ENCODE peak calls at places on chromosomes 2 and 18, in six cellular contexts. One of them, this sample, is unnamed.
A peak's percentile ranks its signal among the peaks of the same experiment; 100 is the strongest.

GRCh38 chr2:237870754-237871651 is 11.6 kb downstream of the RAMP1 start:
- DNase-seq in retinal pigment epithelial cell: no peak
- DNase-seq in CD8-positive, alpha-beta T cell: no peak
- DNase-seq in heart right ventricle: no peak
- DNase-seq in choroid plexus epithelial cell: no peak
- DNase-seq in ovary: no peak
- DNase-seq in this sample: no peak

GRCh38 chr2:136247204-136247990 is 129.4 kb upstream of the CXCR4 start:
- DNase-seq in retinal pigment epithelial cell: no peak
- DNase-seq in CD8-positive, alpha-beta T cell: no peak
- DNase-seq in heart right ventricle: no peak
- DNase-seq in choroid plexus epithelial cell: no peak
- DNase-seq in ovary: no peak
- DNase-seq in this sample: peak; percentile 66

GRCh38 chr2:70902579-70902978 is 33.1 kb upstream of the ATP6V1B1 start:
- DNase-seq in retinal pigment epithelial cell: no peak
- DNase-seq in CD8-positive, alpha-beta T cell: no peak
- DNase-seq in heart right ventricle: no peak
- DNase-seq in choroid plexus epithelial cell: no peak
- DNase-seq in ovary: no peak
- DNase-seq in this sample: no peak

GRCh38 chr2:176553685-176554106 is 284.5 kb downstream of the MTX2 start:
- DNase-seq in retinal pigment epithelial cell: no peak
- DNase-seq in CD8-positive, alpha-beta T cell: peak; percentile 5
- DNase-seq in heart right ventricle: peak; percentile 61
- DNase-seq in choroid plexus epithelial cell: peak; percentile 54
- DNase-seq in ovary: peak; percentile 76
- DNase-seq in this sample: peak; percentile 57

GRCh38 chr2:103276869-103277268 is 515.0 kb downstream of the TMEM182 start:
- DNase-seq in retinal pigment epithelial cell: no peak
- DNase-seq in CD8-positive, alpha-beta T cell: no peak
- DNase-seq in heart right ventricle: no peak
- DNase-seq in choroid plexus epithelial cell: no peak
- DNase-seq in ovary: no peak
- DNase-seq in this sample: no peak

GRCh38 chr2:149401007-149401406 is 70.6 kb downstream of the LYPD6 start:
- DNase-seq in retinal pigment epithelial cell: no peak
- DNase-seq in CD8-positive, alpha-beta T cell: no peak
- DNase-seq in heart right ventricle: no peak
- DNase-seq in choroid plexus epithelial cell: no peak
- DNase-seq in ovary: no peak
- DNase-seq in this sample: no peak

GRCh38 chr2:230795856-230796255 is 68.9 kb upstream of the ITM2C start:
- DNase-seq in retinal pigment epithelial cell: no peak
- DNase-seq in CD8-positive, alpha-beta T cell: no peak
- DNase-seq in heart right ventricle: no peak
- DNase-seq in choroid plexus epithelial cell: no peak
- DNase-seq in ovary: no peak
- DNase-seq in this sample: no peak

GRCh38 chr2:3953117-3953516 is 249.7 kb downstream of the DCDC2C start:
- DNase-seq in retinal pigment epithelial cell: no peak
- DNase-seq in CD8-positive, alpha-beta T cell: no peak
- DNase-seq in heart right ventricle: no peak
- DNase-seq in choroid plexus epithelial cell: no peak
- DNase-seq in ovary: no peak
- DNase-seq in this sample: no peak

GRCh38 chr18:79961527-79962291 is 2.7 kb upstream of the HSBP1L1 start:
- DNase-seq in retinal pigment epithelial cell: no peak
- DNase-seq in CD8-positive, alpha-beta T cell: no peak
- DNase-seq in heart right ventricle: no peak
- DNase-seq in choroid plexus epithelial cell: no peak
- DNase-seq in ovary: no peak
- DNase-seq in this sample: peak; percentile 46

GRCh38 chr18:35662293-35663062 is 80.9 kb downstream of the GALNT1 start:
- DNase-seq in retinal pigment epithelial cell: no peak
- DNase-seq in CD8-positive, alpha-beta T cell: no peak
- DNase-seq in heart right ventricle: no peak
- DNase-seq in choroid plexus epithelial cell: no peak
- DNase-seq in ovary: no peak
- DNase-seq in this sample: no peak

GRCh38 chr18:35658112-35658511 is 76.6 kb downstream of the GALNT1 start:
- DNase-seq in retinal pigment epithelial cell: no peak
- DNase-seq in CD8-positive, alpha-beta T cell: no peak
- DNase-seq in heart right ventricle: no peak
- DNase-seq in choroid plexus epithelial cell: no peak
- DNase-seq in ovary: no peak
- DNase-seq in this sample: no peak

GRCh38 chr18:35661483-35662146 is 80.1 kb downstream of the GALNT1 start:
- DNase-seq in retinal pigment epithelial cell: no peak
- DNase-seq in CD8-positive, alpha-beta T cell: no peak
- DNase-seq in heart right ventricle: no peak
- DNase-seq in choroid plexus epithelial cell: no peak
- DNase-seq in ovary: no peak
- DNase-seq in this sample: no peak
- TF ChIP-seq CTCF in retinal pigment epithelial cell: peak; percentile 22
- TF ChIP-seq CTCF in CD8-positive, alpha-beta T cell: no peak
- TF ChIP-seq CTCF in heart right ventricle: peak; percentile 23
- TF ChIP-seq CTCF in choroid plexus epithelial cell: no peak
- TF ChIP-seq CTCF in ovary: no peak
- TF ChIP-seq CTCF in this sample: no peak

DNA sequence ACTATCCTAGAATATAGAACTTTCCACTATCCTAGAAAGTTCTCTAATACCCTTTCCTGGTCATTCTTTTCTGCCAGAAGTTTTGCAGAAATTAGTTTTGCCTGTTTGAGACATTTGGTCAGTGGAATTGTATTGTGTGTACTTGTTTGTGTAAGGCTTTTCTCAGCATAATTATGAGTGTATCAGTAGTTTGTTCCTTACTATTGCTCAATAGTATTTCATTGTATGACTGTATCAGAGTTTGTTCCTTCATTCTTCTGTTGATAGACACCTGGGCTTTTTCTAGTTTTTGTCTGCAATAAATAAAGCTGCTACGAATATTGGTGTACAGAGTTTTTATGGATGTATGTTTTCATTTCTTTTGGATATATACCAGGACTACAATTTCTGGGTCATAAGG is 27.2 kb downstream of the CCDC138 start:
- DNase-seq in retinal pigment epithelial cell: no peak
- DNase-seq in CD8-positive, alpha-beta T cell: no peak
- DNase-seq in heart right ventricle: no peak
- DNase-seq in choroid plexus epithelial cell: no peak
- DNase-seq in ovary: no peak
- DNase-seq in this sample: peak; percentile 40
- H3K4me3 ChIP-seq in retinal pigment epithelial cell: no peak overlapping the region
- H3K4me3 ChIP-seq in CD8-positive, alpha-beta T cell: no peak overlapping the region
- H3K4me3 ChIP-seq in heart right ventricle: no peak overlapping the region
- H3K4me3 ChIP-seq in choroid plexus epithelial cell: no peak overlapping the region
- H3K4me3 ChIP-seq in ovary: no peak overlapping the region
- H3K4me3 ChIP-seq in this sample: no peak overlapping the region

GRCh38 chr2:26892916-26893524 is 45.1 kb downstream of the DPYSL5 start:
- DNase-seq in retinal pigment epithelial cell: no peak
- DNase-seq in CD8-positive, alpha-beta T cell: no peak
- DNase-seq in heart right ventricle: no peak
- DNase-seq in choroid plexus epithelial cell: no peak
- DNase-seq in ovary: no peak
- DNase-seq in this sample: no peak

GRCh38 chr2:26890341-26891000 is 42.5 kb downstream of the DPYSL5 start:
- DNase-seq in retinal pigment epithelial cell: no peak
- DNase-seq in CD8-positive, alpha-beta T cell: no peak
- DNase-seq in heart right ventricle: no peak
- DNase-seq in choroid plexus epithelial cell: no peak
- DNase-seq in ovary: no peak
- DNase-seq in this sample: no peak

GRCh38 chr2:26897807-26898479 is 50.0 kb downstream of the DPYSL5 start:
- DNase-seq in retinal pigment epithelial cell: no peak
- DNase-seq in CD8-positive, alpha-beta T cell: no peak
- DNase-seq in heart right ventricle: no peak
- DNase-seq in choroid plexus epithelial cell: no peak
- DNase-seq in ovary: no peak
- DNase-seq in this sample: no peak

GRCh38 chr2:26892133-26892532 is 44.2 kb downstream of the DPYSL5 start:
- DNase-seq in retinal pigment epithelial cell: no peak
- DNase-seq in CD8-positive, alpha-beta T cell: no peak
- DNase-seq in heart right ventricle: no peak
- DNase-seq in choroid plexus epithelial cell: no peak
- DNase-seq in ovary: no peak
- DNase-seq in this sample: no peak

DNA sequence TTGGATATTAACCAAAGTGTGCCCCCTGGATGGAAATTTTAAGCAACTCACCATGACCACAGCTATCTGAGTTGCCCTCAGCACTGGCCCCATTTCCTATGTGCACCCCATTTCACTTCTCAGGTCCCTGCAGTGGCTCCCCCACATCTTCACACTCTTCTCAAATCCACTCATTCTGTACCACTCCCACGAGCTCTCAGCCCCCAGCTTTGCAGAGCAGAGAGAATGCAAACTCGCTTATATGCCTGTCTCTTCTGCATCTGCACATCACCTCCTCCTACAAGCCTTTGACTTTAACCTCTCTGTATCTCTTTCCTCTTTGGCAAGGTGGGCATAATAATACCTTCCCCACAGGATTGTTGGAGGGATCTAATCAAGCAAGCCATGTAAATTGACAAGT is 46.2 kb downstream of the DPYSL5 start:
- DNase-seq in retinal pigment epithelial cell: no peak
- DNase-seq in CD8-positive, alpha-beta T cell: no peak
- DNase-seq in heart right ventricle: no peak
- DNase-seq in choroid plexus epithelial cell: no peak
- DNase-seq in ovary: no peak
- DNase-seq in this sample: no peak
- TF ChIP-seq CTCF in retinal pigment epithelial cell: no peak
- TF ChIP-seq CTCF in CD8-positive, alpha-beta T cell: no peak
- TF ChIP-seq CTCF in heart right ventricle: no peak
- TF ChIP-seq CTCF in choroid plexus epithelial cell: no peak
- TF ChIP-seq CTCF in ovary: no peak
- TF ChIP-seq CTCF in this sample: no peak

GRCh38 chr2:109130726-109130995 is 1.7 kb downstream of the SH3RF3 start:
- DNase-seq in retinal pigment epithelial cell: no peak
- DNase-seq in CD8-positive, alpha-beta T cell: no peak
- DNase-seq in heart right ventricle: no peak
- DNase-seq in choroid plexus epithelial cell: no peak
- DNase-seq in ovary: no peak
- DNase-seq in this sample: no peak
- H3K4me3 ChIP-seq in retinal pigment epithelial cell: no peak overlapping the region
- H3K4me3 ChIP-seq in CD8-positive, alpha-beta T cell: peak overlapping the region; percentile 89
- H3K4me3 ChIP-seq in heart right ventricle: peak overlapping the region; percentile 68
- H3K4me3 ChIP-seq in choroid plexus epithelial cell: peak overlapping the region; percentile 71
- H3K4me3 ChIP-seq in ovary: peak overlapping the region; percentile 52
- H3K4me3 ChIP-seq in this sample: no peak overlapping the region

DNA sequence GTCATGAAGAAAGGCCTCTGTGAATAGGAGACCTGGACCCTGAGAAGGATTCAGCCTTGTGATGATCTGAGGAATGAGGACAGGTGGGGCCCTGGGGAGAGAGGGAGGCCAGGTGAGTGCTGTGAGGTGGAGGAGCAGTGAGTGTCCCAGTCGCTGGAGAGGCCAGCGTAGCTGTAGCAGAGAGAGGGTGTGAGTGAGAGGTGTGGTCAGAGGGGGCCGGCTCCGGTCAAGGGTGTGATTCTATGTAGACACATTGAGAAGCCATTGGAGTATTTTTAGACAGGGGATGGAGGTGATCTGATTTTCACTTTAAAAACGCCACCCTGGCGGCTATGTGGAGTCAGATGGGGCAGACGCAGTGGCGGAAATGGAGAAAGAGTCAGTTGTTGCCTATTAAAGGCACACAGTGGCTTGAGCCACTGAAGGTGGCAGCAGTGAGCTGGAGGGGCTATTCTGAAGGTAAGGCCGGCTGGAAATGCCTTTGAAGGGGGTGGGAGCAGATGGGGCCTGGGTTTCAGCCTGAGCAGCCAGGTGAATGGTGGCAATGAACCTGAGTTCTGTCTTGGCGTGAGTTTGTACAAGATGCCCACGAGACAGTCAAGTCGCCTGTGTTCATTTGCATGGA is 55.6 kb downstream of the GREB1 start:
- DNase-seq in retinal pigment epithelial cell: no peak
- DNase-seq in CD8-positive, alpha-beta T cell: no peak
- DNase-seq in heart right ventricle: no peak
- DNase-seq in choroid plexus epithelial cell: no peak
- DNase-seq in ovary: no peak
- DNase-seq in this sample: no peak
- TF ChIP-seq CTCF in retinal pigment epithelial cell: peak; percentile 30
- TF ChIP-seq CTCF in CD8-positive, alpha-beta T cell: no peak
- TF ChIP-seq CTCF in heart right ventricle: peak; percentile 11
- TF ChIP-seq CTCF in choroid plexus epithelial cell: peak; percentile 37
- TF ChIP-seq CTCF in ovary: no peak
- TF ChIP-seq CTCF in this sample: no peak

GRCh38 chr18:22189431-22189830 is 20.0 kb downstream of the GATA6 start:
- DNase-seq in retinal pigment epithelial cell: no peak
- DNase-seq in CD8-positive, alpha-beta T cell: no peak
- DNase-seq in heart right ventricle: no peak
- DNase-seq in choroid plexus epithelial cell: peak; percentile 87
- DNase-seq in ovary: no peak
- DNase-seq in this sample: no peak
- H3K4me3 ChIP-seq in retinal pigment epithelial cell: no peak overlapping the region
- H3K4me3 ChIP-seq in CD8-positive, alpha-beta T cell: no peak overlapping the region
- H3K4me3 ChIP-seq in heart right ventricle: no peak overlapping the region
- H3K4me3 ChIP-seq in choroid plexus epithelial cell: no peak overlapping the region
- H3K4me3 ChIP-seq in ovary: no peak overlapping the region
- H3K4me3 ChIP-seq in this sample: no peak overlapping the region

GRCh38 chr2:233064526-233065199 is 4.5 kb downstream of the INPP5D start:
- DNase-seq in retinal pigment epithelial cell: no peak
- DNase-seq in CD8-positive, alpha-beta T cell: no peak
- DNase-seq in heart right ventricle: no peak
- DNase-seq in choroid plexus epithelial cell: no peak
- DNase-seq in ovary: no peak
- DNase-seq in this sample: no peak

GRCh38 chr2:233062447-233062842 is 2.3 kb downstream of the INPP5D start:
- DNase-seq in retinal pigment epithelial cell: no peak
- DNase-seq in CD8-positive, alpha-beta T cell: no peak
- DNase-seq in heart right ventricle: no peak
- DNase-seq in choroid plexus epithelial cell: no peak
- DNase-seq in ovary: no peak
- DNase-seq in this sample: no peak

GRCh38 chr2:233063976-233064411 is 3.9 kb downstream of the INPP5D start:
- DNase-seq in retinal pigment epithelial cell: no peak
- DNase-seq in CD8-positive, alpha-beta T cell: no peak
- DNase-seq in heart right ventricle: peak; percentile 33
- DNase-seq in choroid plexus epithelial cell: no peak
- DNase-seq in ovary: no peak
- DNase-seq in this sample: no peak

GRCh38 chr2:233062946-233063268 is 2.8 kb downstream of the INPP5D start:
- DNase-seq in retinal pigment epithelial cell: no peak
- DNase-seq in CD8-positive, alpha-beta T cell: no peak
- DNase-seq in heart right ventricle: no peak
- DNase-seq in choroid plexus epithelial cell: no peak
- DNase-seq in ovary: no peak
- DNase-seq in this sample: no peak

GRCh38 chr2:233063269-233063975 is 3.3 kb downstream of the INPP5D start:
- DNase-seq in retinal pigment epithelial cell: no peak
- DNase-seq in CD8-positive, alpha-beta T cell: no peak
- DNase-seq in heart right ventricle: no peak
- DNase-seq in choroid plexus epithelial cell: no peak
- DNase-seq in ovary: no peak
- DNase-seq in this sample: no peak
- TF ChIP-seq CTCF in retinal pigment epithelial cell: peak; percentile 18
- TF ChIP-seq CTCF in CD8-positive, alpha-beta T cell: no peak
- TF ChIP-seq CTCF in heart right ventricle: no peak
- TF ChIP-seq CTCF in choroid plexus epithelial cell: no peak
- TF ChIP-seq CTCF in ovary: no peak
- TF ChIP-seq CTCF in this sample: no peak